ENCODE peak calls at places on chromosomes 4 and X, in five cellular contexts. U, D, I, P and H are unnamed samples.

GRCh38 chrX:55135171-55135570 is 46.4 kb downstream of the PAGE2 start:
- DNase-seq in D (peak; percentile 4), I (peak; percentile 65), U (peak; percentile 50), P (peak; percentile 39), H (peak; percentile 58)

GRCh38 chr4:172573899-172574298 is 594.7 kb upstream of the GALNT7 start:
- DNase-seq in U (no peak), D (no peak), I (no peak), P (no peak), H (no peak)

GRCh38 chr4:128384091-128384520 is 96.5 kb upstream of the PGRMC2 start:
- DNase-seq in P (peak; percentile 39), I (peak; percentile 80), U (no peak), D (peak; percentile 87), H (peak; percentile 66)

GRCh38 chr4:93409035-93409434 is 419.5 kb upstream of the ATOH1 start:
- DNase-seq in I (no peak), U (no peak), P (no peak), D (no peak), H (no peak)

GRCh38 chrX:30085571-30085970 is 129.8 kb upstream of the MAGEB2 start:
- DNase-seq in D (no peak), P (no peak), I (peak; percentile 1), U (no peak), H (no peak)

GRCh38 chrX:110081740-110082139 is 78.8 kb downstream of the TMEM164 start:
- DNase-seq in U (no peak), P (peak; percentile 66), D (peak; percentile 61), I (peak; percentile 86), H (no peak)

GRCh38 chr4:76203541-76203940 is 10.1 kb downstream of the SCARB2 start:
- DNase-seq in P (no peak), U (peak; percentile 15), D (no peak), I (no peak), H (no peak)

GRCh38 chrX:85499400-85499799 is 119.9 kb upstream of the POF1B start:
- DNase-seq in U (no peak), P (no peak), D (no peak), I (no peak), H (no peak)

GRCh38 chrX:50643525-50644137 is 170.4 kb downstream of the SHROOM4 start:
- DNase-seq in I (peak; percentile 17), D (no peak), U (no peak), P (no peak), H (no peak)

GRCh38 chr4:2263701-2264321 is 1.9 kb upstream of the MXD4 start:
- DNase-seq in U (no peak), D (no peak), P (no peak), I (no peak), H (no peak)

GRCh38 chrX:38109042-38109904 is 102.9 kb downstream of the SYTL5 start:
- DNase-seq in P (no peak), I (no peak), D (no peak), U (peak; percentile 27), H (no peak)

GRCh38 chrX:134460861-134461218 is 875 bp downstream of the HPRT1 start:
- DNase-seq in D (no peak), U (peak; percentile 24), P (peak; percentile 14), I (peak; percentile 6), H (no peak)

GRCh38 chr4:12137556-12137955 is 708.9 kb upstream of the HS3ST1 start:
- DNase-seq in I (peak; percentile 35), U (no peak), P (no peak), D (no peak), H (no peak)

GRCh38 chr4:47488706-47489105 is 3.6 kb downstream of the ATP10D start:
- DNase-seq in P (no peak), U (no peak), D (no peak), I (no peak), H (no peak)

GRCh38 chr4:85869156-85869555 is 394.2 kb downstream of the ARHGAP24 start:
- DNase-seq in U (no peak), P (no peak), D (no peak), I (peak; percentile 41), H (no peak)

GRCh38 chrX:23557070-23557469 is 110.2 kb upstream of the PRDX4 start:
- DNase-seq in U (no peak), I (peak; percentile 39), D (peak; percentile 25), P (peak; percentile 2), H (peak; percentile 29)

GRCh38 chr4:87060957-87061356 is 126.1 kb downstream of the AFF1 start:
- DNase-seq in P (peak; percentile 46), I (no peak), U (no peak), D (peak; percentile 93), H (no peak)

GRCh38 chr4:15653864-15654391 is 1.2 kb downstream of the FBXL5 start:
- DNase-seq in P (peak; percentile 77), I (peak; percentile 78), U (peak; percentile 50), D (peak; percentile 71), H (peak; percentile 79)

GRCh38 chr4:173509031-173510001 is 20.7 kb downstream of the HAND2 start:
- DNase-seq in I (peak; percentile 77), D (peak; percentile 9), P (peak; percentile 53), U (peak; percentile 49), H (peak; percentile 72)

GRCh38 chr4:7381221-7381889 is 53.4 kb downstream of the PSAPL1 start:
- DNase-seq in P (no peak), I (no peak), U (no peak), D (no peak), H (no peak)

GRCh38 chr4:1590244-1590643 is 93.9 kb downstream of the FAM53A start:
- DNase-seq in U (no peak), D (peak; percentile 35), I (no peak), P (no peak), H (no peak)

GRCh38 chr4:81875962-81876650 is 404.4 kb upstream of the RASGEF1B start:
- DNase-seq in U (no peak), P (no peak), D (no peak), I (no peak), H (no peak)

GRCh38 chr4:38926917-38927316 is 59.3 kb downstream of the FAM114A1 start:
- DNase-seq in D (no peak), P (no peak), U (no peak), I (no peak), H (no peak)

GRCh38 chr4:1992468-1993168 is 16.2 kb downstream of the NELFA start:
- DNase-seq in I (peak; percentile 47), P (no peak), U (no peak), D (no peak), H (peak; percentile 55)

GRCh38 chrX:107561468-107562215 is 66.7 kb upstream of the PRPS1 start:
- DNase-seq in P (no peak), U (no peak), I (no peak), D (no peak), H (no peak)

GRCh38 chr4:103292373-103292772 is 94.2 kb upstream of the CENPE start:
- DNase-seq in I (no peak), U (no peak), D (no peak), P (no peak), H (no peak)

GRCh38 chrX:51955200-51955599 is 61.8 kb downstream of the MAGED1 start:
- DNase-seq in U (no peak), I (no peak), P (no peak), D (no peak), H (no peak)

GRCh38 chr4:94758700-94759399 is 1.1 kb downstream of the BMPR1B start:
- DNase-seq in D (peak; percentile 6), U (no peak), I (peak; percentile 5), P (peak; percentile 7), H (no peak)

GRCh38 chr4:102723511-102723910 is 37.3 kb downstream of the MANBA start:
- DNase-seq in I (peak; percentile 21), U (no peak), D (no peak), P (no peak), H (peak; percentile 10)

GRCh38 chr4:83013931-83014330 is 3.3 kb upstream of the LIN54 start:
- DNase-seq in U (no peak), P (no peak), D (no peak), I (no peak), H (no peak)
- H3K4me3 ChIP-seq in U (no peak overlapping the region), P (peak overlapping the region; percentile 97), D (peak overlapping the region; percentile 88), I (no peak overlapping the region), H (no peak overlapping the region)

GRCh38 chrX:83934220-83934619 is 73.3 kb downstream of the CYLC1 start:
- DNase-seq in P (no peak), I (no peak), D (no peak), U (no peak), H (no peak)
- TF ChIP-seq CTCF in P (no peak), I (no peak), D (no peak), U (no peak), H (no peak)

GRCh38 chrX:40153335-40154221 is 55.8 kb upstream of the BCOR start:
- DNase-seq in U (peak; percentile 71), I (no peak), P (peak; percentile 52), D (no peak), H (no peak)
- H3K4me3 ChIP-seq in U (peak overlapping the region; percentile 36), I (peak overlapping the region; percentile 5), P (peak overlapping the region; percentile 8), D (peak overlapping the region; percentile 37), H (peak overlapping the region; percentile 40)

GRCh38 chr4:21134994-21135393 is 434.7 kb downstream of the PACRGL start:
- DNase-seq in I (peak; percentile 15), D (peak; percentile 6), U (no peak), P (peak; percentile 8), H (no peak)
- TF ChIP-seq CTCF in I (no peak), D (peak; percentile 15), U (peak; percentile 33), P (no peak), H (no peak)